ENCODE peak calls at places on chromosome 7, in six cellular contexts. I, X, T, Q, C and D are unnamed samples.

GRCh38 chr7:28808786-28809533 is 149.2 kb downstream of the TRIL start:
- DNase-seq in I (no peak), X (no peak), T (peak), Q (no peak), C (no peak), D (peak)

GRCh38 chr7:104207348-104207730 is 474 bp downstream of the ORC5 start:
- DNase-seq in I (no peak), X (no peak), T (peak), Q (no peak), C (no peak), D (no peak)

GRCh38 chr7:151056286-151057037 is 1.2 kb downstream of the CDK5 start:
- DNase-seq in I (no peak), X (no peak), T (no peak), Q (no peak), C (no peak), D (no peak)

GRCh38 chr7:157292770-157293412 is 43.9 kb upstream of the DNAJB6 start:
- DNase-seq in I (no peak), X (no peak), T (no peak), Q (no peak), C (no peak), D (no peak)

GRCh38 chr7:151088856-151089699 is 2.8 kb downstream of the AGAP3 start:
- DNase-seq in I (no peak), X (no peak), T (peak), Q (no peak), C (no peak), D (peak)

GRCh38 chr7:157423886-157424565 is 87.2 kb downstream of the DNAJB6 start:
- DNase-seq in I (no peak), X (no peak), T (no peak), Q (no peak), C (no peak), D (no peak)

GRCh38 chr7:19455508-19456132 is 253.2 kb downstream of the POLR1F start:
- DNase-seq in I (no peak), X (no peak), T (peak), Q (no peak), C (no peak), D (no peak)

GRCh38 chr7:142785841-142786250 is 15.1 kb downstream of the PRSS2 start:
- DNase-seq in I (peak), X (peak), T (no peak), Q (peak), C (no peak), D (no peak)

GRCh38 chr7:132933076-132933466 is 148.8 kb downstream of the CHCHD3 start:
- DNase-seq in I (no peak), X (no peak), T (peak), Q (no peak), C (no peak), D (peak)

GRCh38 chr7:25624837-25625236 is 396.6 kb upstream of the NPVF start:
- DNase-seq in I (no peak), X (no peak), T (no peak), Q (no peak), C (no peak), D (peak)

GRCh38 chr7:5203138-5203537 is 13.1 kb downstream of the WIPI2 start:
- DNase-seq in I (no peak), X (no peak), T (no peak), Q (no peak), C (no peak), D (no peak)

GRCh38 chr7:48251766-48252165 is 80.5 kb downstream of the ABCA13 start:
- DNase-seq in I (no peak), X (no peak), T (peak), Q (no peak), C (no peak), D (no peak)

GRCh38 chr7:27181795-27182275 is 3.2 kb downstream of the HOXA11 start:
- DNase-seq in I (no peak), X (no peak), T (no peak), Q (no peak), C (no peak), D (no peak)

GRCh38 chr7:81285142-81285871 is 366.5 kb upstream of the SEMA3C start:
- DNase-seq in I (no peak), X (no peak), T (peak), Q (no peak), C (no peak), D (peak)

GRCh38 chr7:155973451-155973997 is 161.3 kb upstream of the SHH start:
- DNase-seq in I (no peak), X (no peak), T (no peak), Q (peak), C (no peak), D (no peak)

GRCh38 chr7:3279147-3279818 is 21.8 kb upstream of the SDK1 start:
- DNase-seq in I (no peak), X (no peak), T (no peak), Q (no peak), C (no peak), D (no peak)

GRCh38 chr7:123727071-123727837 is 21.5 kb downstream of the WASL start:
- DNase-seq in I (no peak), X (no peak), T (peak), Q (no peak), C (no peak), D (peak)

GRCh38 chr7:30255096-30255769 is 29.2 kb upstream of the ZNRF2 start:
- DNase-seq in I (no peak), X (no peak), T (no peak), Q (no peak), C (no peak), D (no peak)

GRCh38 chr7:1665721-1666250 is 4.3 kb upstream of the ELFN1 start:
- DNase-seq in I (no peak), X (peak), T (peak), Q (peak), C (peak), D (no peak)

GRCh38 chr7:20385121-20385520 is 54.4 kb downstream of the ITGB8 start:
- DNase-seq in I (no peak), X (no peak), T (peak), Q (no peak), C (peak), D (no peak)

GRCh38 chr7:103117016-103117415 is 31.9 kb downstream of the NAPEPLD start:
- DNase-seq in I (no peak), X (no peak), T (no peak), Q (no peak), C (no peak), D (no peak)

GRCh38 chr7:27159278-27160146 is 3.0 kb upstream of the HOXA7 start:
- DNase-seq in I (no peak), X (no peak), T (no peak), Q (peak), C (no peak), D (no peak)

GRCh38 chr7:152511736-152512135 is 75.9 kb upstream of the KMT2C start:
- DNase-seq in I (no peak), X (no peak), T (no peak), Q (no peak), C (no peak), D (no peak)

GRCh38 chr7:116653204-116653603 is 18.8 kb upstream of the MET start:
- DNase-seq in I (no peak), X (no peak), T (peak), Q (no peak), C (peak), D (no peak)

GRCh38 chr7:22630069-22630468 is 96.9 kb upstream of the IL6 start:
- DNase-seq in I (no peak), X (no peak), T (no peak), Q (no peak), C (no peak), D (no peak)

GRCh38 chr7:138513344-138513871 is 53.3 kb downstream of the TRIM24 start:
- DNase-seq in I (no peak), X (no peak), T (no peak), Q (no peak), C (no peak), D (no peak)

GRCh38 chr7:47253650-47254080 is 328.2 kb downstream of the TNS3 start:
- DNase-seq in I (no peak), X (no peak), T (peak), Q (no peak), C (peak), D (peak)

GRCh38 chr7:157224627-157225026 is 85.9 kb downstream of the UBE3C start:
- DNase-seq in I (no peak), X (no peak), T (peak), Q (no peak), C (no peak), D (no peak)

GRCh38 chr7:2928613-2929311 is 84.7 kb upstream of the GNA12 start:
- DNase-seq in I (no peak), X (no peak), T (no peak), Q (no peak), C (no peak), D (no peak)

GRCh38 chr7:77157446-77157845 is 35.0 kb downstream of the CCDC146 start:
- DNase-seq in I (no peak), X (no peak), T (no peak), Q (no peak), C (no peak), D (no peak)

GRCh38 chr7:234041-234711 is 41.8 kb downstream of the FAM20C start:
- DNase-seq in I (no peak), X (no peak), T (no peak), Q (no peak), C (no peak), D (no peak)

GRCh38 chr7:33986951-33987948 is 81.9 kb downstream of the BMPER start:
- DNase-seq in I (no peak), X (no peak), T (peak), Q (no peak), C (peak), D (peak)

GRCh38 chr7:36010656-36011587 is 142.1 kb upstream of the EEPD1 start:
- DNase-seq in I (no peak), X (no peak), T (no peak), Q (no peak), C (no peak), D (no peak)

GRCh38 chr7:50393547-50394252 is 56.5 kb downstream of the FIGNL1 start:
- DNase-seq in I (no peak), X (peak), T (no peak), Q (peak), C (no peak), D (no peak)

GRCh38 chr7:55569797-55570196 is 2.5 kb downstream of the VOPP1 start:
- DNase-seq in I (no peak), X (no peak), T (no peak), Q (peak), C (no peak), D (no peak)

GRCh38 chr7:1777122-1777521 is 107.0 kb downstream of the ELFN1 start:
- DNase-seq in I (no peak), X (no peak), T (no peak), Q (peak), C (no peak), D (no peak)

GRCh38 chr7:149310113-149310836 is 48.3 kb downstream of the ZNF783 start:
- DNase-seq in I (no peak), X (peak), T (peak), Q (peak), C (peak), D (peak)

GRCh38 chr7:91082038-91082437 is 182.2 kb upstream of the FZD1 start:
- DNase-seq in I (no peak), X (no peak), T (peak), Q (no peak), C (no peak), D (peak)

GRCh38 chr7:11835260-11835659 is 3.3 kb upstream of the THSD7A start:
- DNase-seq in I (no peak), X (no peak), T (no peak), Q (no peak), C (no peak), D (no peak)